ENCODE peak calls at places on chromosomes 7 and 10, in ten cellular contexts. I is esophagus squamous epithelium, G is GM13977, J is body of pancreas, U is heart right ventricle, Y is fibroblast of pulmonary artery, Q is brain microvascular endothelial cell, E is HL-60, C is AG09319, N is Calu3. R is an unnamed sample.

GRCh38 chr7:117112640-117113039 is 159.3 kb downstream of the ST7 start:
- DNase-seq in Q (no peak), J (no peak), E (no peak), Y (no peak), I (no peak), C (no peak), N (no peak), U (no peak), G (no peak), R (no peak)

GRCh38 chr7:25359471-25360059 is 131.3 kb upstream of the NPVF start:
- DNase-seq in Q (no peak), N (no peak), C (no peak), Y (no peak), I (no peak), J (peak), G (no peak), U (no peak), E (no peak), R (no peak)

GRCh38 chr7:137606061-137606674 is 240.6 kb downstream of the DGKI start:
- DNase-seq in G (peak), U (no peak), Y (peak), N (no peak), C (peak), I (no peak), E (no peak), Q (no peak), J (no peak), R (no peak)

GRCh38 chr7:94129443-94130140 is 125.4 kb upstream of the BET1 start:
- DNase-seq in Y (peak), Q (peak), G (no peak), N (no peak), I (no peak), C (peak), E (no peak), J (no peak), U (no peak), R (no peak)

GRCh38 chr7:140674899-140675701 is 2.4 kb downstream of the ADCK2 start:
- DNase-seq in N (peak), E (peak), Q (peak), C (peak), U (no peak), J (peak), Y (peak), I (no peak), G (no peak), R (no peak)

GRCh38 chr7:104142147-104142546 is 65.7 kb downstream of the ORC5 start:
- DNase-seq in C (no peak), E (no peak), Q (no peak), Y (peak), I (no peak), G (no peak), N (no peak), U (no peak), J (no peak), R (no peak)

GRCh38 chr7:140672382-140673062 is at the start of gene ADCK2:
- DNase-seq in E (peak), Y (no peak), J (peak), U (peak), C (no peak), G (peak), I (no peak), Q (no peak), N (peak), R (peak)

GRCh38 chr10:30284860-30285594 is 64.1 kb downstream of the MTPAP start:
- DNase-seq in C (no peak), G (peak), J (no peak), Y (peak), N (peak), Q (peak), I (no peak), E (peak), U (no peak), R (peak)

GRCh38 chr7:8103282-8103681 is 134.7 kb downstream of the GLCCI1 start:
- DNase-seq in Q (no peak), J (no peak), E (no peak), C (no peak), G (no peak), Y (no peak), N (no peak), U (no peak), I (no peak), R (no peak)

GRCh38 chr10:127368937-127369336 is 172.5 kb upstream of the INSYN2A start:
- DNase-seq in N (no peak), E (no peak), G (no peak), Q (no peak), J (no peak), C (no peak), Y (no peak), U (no peak), I (no peak), R (no peak)

GRCh38 chr10:24721254-24722106 is 2.2 kb downstream of the ARHGAP21 start:
- DNase-seq in Q (no peak), E (no peak), C (no peak), U (peak), G (no peak), J (peak), N (peak), Y (peak), I (no peak), R (no peak)

GRCh38 chr7:148286150-148286549 is 304.4 kb upstream of the C7orf33 start:
- DNase-seq in Q (peak), I (no peak), Y (no peak), J (peak), U (no peak), E (no peak), C (no peak), G (no peak), N (peak), R (no peak)

GRCh38 chr10:64082083-64082482 is 560.9 kb downstream of the REEP3 start:
- DNase-seq in Q (no peak), E (no peak), U (no peak), G (no peak), J (no peak), I (no peak), C (no peak), Y (no peak), N (no peak), R (no peak)

GRCh38 chr10:101231092-101231491 is 1.8 kb upstream of the LBX1 start:
- DNase-seq in C (no peak), G (no peak), U (no peak), I (no peak), N (no peak), E (no peak), Y (no peak), Q (no peak), J (no peak), R (no peak)

GRCh38 chr10:17981766-17982380 is 30.2 kb downstream of the SLC39A12 start:
- DNase-seq in I (no peak), Q (peak), U (no peak), E (no peak), N (no peak), C (no peak), G (no peak), J (no peak), Y (peak), R (no peak)

GRCh38 chr10:112658900-112659328 is 211.9 kb downstream of the VTI1A start:
- DNase-seq in N (peak), I (no peak), E (no peak), U (no peak), G (no peak), Y (peak), C (no peak), J (no peak), Q (peak), R (no peak)

GRCh38 chr10:117519366-117519765 is 23.2 kb upstream of the EMX2 start:
- DNase-seq in J (no peak), I (no peak), Y (no peak), G (no peak), E (no peak), N (no peak), Q (no peak), U (no peak), C (no peak), R (no peak)

GRCh38 chr7:48098846-48099245 is 9.8 kb downstream of the UPP1 start:
- DNase-seq in I (no peak), C (no peak), J (no peak), Y (no peak), N (no peak), E (no peak), U (no peak), G (no peak), Q (no peak), R (no peak)

GRCh38 chr10:53325073-53325472 is 552.5 kb upstream of the MBL2 start:
- DNase-seq in Q (peak), J (no peak), I (no peak), G (no peak), N (no peak), U (no peak), E (no peak), Y (peak), C (no peak), R (no peak)

GRCh38 chr10:89625041-89625765 is 19.8 kb downstream of the PANK1 start:
- DNase-seq in E (no peak), Y (no peak), C (no peak), U (no peak), G (no peak), Q (peak), I (no peak), J (no peak), N (no peak), R (no peak)

GRCh38 chr7:50653997-50654425 is 88.8 kb upstream of the DDC start:
- DNase-seq in G (no peak), N (no peak), I (no peak), U (no peak), E (no peak), J (peak), C (no peak), Q (peak), Y (peak), R (no peak)

GRCh38 chr7:45131891-45132290 is 20.4 kb upstream of the TBRG4 start:
- DNase-seq in N (no peak), C (no peak), G (no peak), E (no peak), J (no peak), Q (no peak), U (no peak), Y (no peak), I (no peak), R (no peak)

GRCh38 chr10:131017566-131018285 is 293.8 kb downstream of the TCERG1L start:
- DNase-seq in Y (no peak), N (no peak), J (no peak), C (no peak), U (no peak), I (no peak), E (no peak), Q (no peak), G (no peak), R (no peak)

GRCh38 chr10:130013938-130014733 is 50.1 kb upstream of the EBF3 start:
- DNase-seq in G (no peak), N (no peak), U (no peak), E (no peak), C (no peak), J (no peak), Q (no peak), Y (no peak), I (no peak), R (no peak)

GRCh38 chr10:118595598-118596425 is at the start of gene PRLHR:
- DNase-seq in I (no peak), Q (peak), U (no peak), G (no peak), J (peak), Y (peak), C (no peak), N (peak), E (no peak), R (no peak)

DNA sequence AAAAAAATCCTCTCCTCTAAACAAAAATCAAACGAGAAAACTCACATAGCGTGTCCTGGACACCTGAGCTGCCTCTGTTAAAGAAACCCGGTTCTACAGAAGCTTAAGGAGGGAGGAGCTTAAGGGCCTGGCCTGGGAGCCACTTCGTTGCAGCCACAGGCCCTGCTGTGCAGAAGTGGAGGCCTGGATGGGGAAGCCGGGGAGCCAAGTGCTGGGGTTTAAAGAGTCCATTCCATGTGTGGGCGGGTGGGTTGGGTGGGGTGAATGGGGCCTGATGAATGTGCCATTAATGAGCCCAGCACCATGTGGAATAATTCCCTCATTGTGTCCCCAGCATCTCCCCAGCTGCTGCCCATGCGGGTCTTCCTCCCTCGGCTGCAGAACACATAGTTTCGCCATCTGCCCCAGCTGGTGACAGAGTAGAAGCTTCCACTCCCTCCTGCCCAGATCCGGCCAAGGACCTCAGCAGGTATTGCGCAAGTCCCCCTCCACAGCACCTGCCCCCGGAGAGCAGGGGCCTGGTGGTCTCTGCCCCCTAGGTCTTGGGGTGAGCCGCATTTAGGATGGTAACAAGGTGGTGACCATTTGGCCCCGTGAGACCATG is 127.8 kb upstream of the BTBD16 start:
- DNase-seq in E (peak), U (no peak), J (no peak), G (no peak), Q (no peak), Y (no peak), I (no peak), C (no peak), N (no peak), R (no peak)
- TF ChIP-seq CTCF in E (no peak), U (no peak), J (no peak), G (no peak), Q (no peak), Y (no peak), I (no peak), C (no peak), N (no peak), R (no peak)

GRCh38 chr7:52168085-52168484 is 851.5 kb upstream of the COBL start:
- DNase-seq in Y (no peak), Q (no peak), E (no peak), I (no peak), N (no peak), U (no peak), C (no peak), G (no peak), J (no peak), R (no peak)
- TF ChIP-seq CTCF in Y (no peak), Q (peak), E (no peak), I (no peak), N (no peak), U (no peak), C (no peak), G (peak), J (no peak), R (no peak)

DNA sequence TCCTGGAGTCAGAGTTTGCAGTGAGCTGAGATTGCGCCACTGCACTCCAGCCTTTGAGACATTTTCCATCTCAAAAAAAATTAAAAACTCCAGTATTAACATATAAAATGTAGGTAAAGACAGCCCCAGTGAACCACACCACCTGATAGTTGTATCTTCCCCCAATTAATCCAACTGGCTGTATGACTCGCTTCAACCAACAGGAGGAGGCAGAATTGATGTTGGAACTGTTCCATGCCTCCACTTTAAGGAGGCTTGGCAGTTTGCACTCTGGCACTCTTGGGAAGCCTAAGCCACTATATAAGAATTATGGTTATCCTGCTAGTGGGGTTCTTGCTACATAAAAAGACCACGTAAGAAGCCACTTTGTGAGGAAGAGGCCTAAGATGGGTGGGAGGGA is 72.7 kb downstream of the STK17A start:
- DNase-seq in Q (no peak), E (no peak), G (no peak), J (no peak), Y (no peak), N (no peak), U (no peak), I (no peak), C (no peak), R (no peak)
- TF ChIP-seq CTCF in Q (no peak), E (no peak), G (no peak), J (no peak), Y (no peak), N (no peak), U (no peak), I (no peak), C (no peak), R (no peak)

GRCh38 chr7:66296-66695 is 126.1 kb upstream of the FAM20C start:
- DNase-seq in Q (no peak), G (no peak), U (no peak), I (no peak), J (no peak), Y (no peak), N (no peak), E (no peak), C (no peak), R (no peak)

GRCh38 chr7:65554-65953 is 126.8 kb upstream of the FAM20C start:
- DNase-seq in C (no peak), Y (peak), G (no peak), J (peak), E (no peak), Q (no peak), N (no peak), I (no peak), U (no peak), R (no peak)

GRCh38 chr7:67738-68395 is 124.5 kb upstream of the FAM20C start:
- DNase-seq in N (no peak), Y (no peak), C (no peak), J (no peak), E (no peak), U (no peak), G (no peak), Q (no peak), I (no peak), R (no peak)

GRCh38 chr7:66741-67140 is 125.6 kb upstream of the FAM20C start:
- DNase-seq in I (no peak), N (no peak), E (no peak), C (no peak), J (no peak), G (no peak), Q (no peak), Y (no peak), U (no peak), R (no peak)

GRCh38 chr7:68629-69028 is 123.7 kb upstream of the FAM20C start:
- DNase-seq in C (peak), Q (no peak), I (no peak), N (no peak), J (peak), E (no peak), G (no peak), Y (peak), U (no peak), R (no peak)
- TF ChIP-seq CTCF in C (peak), Q (peak), I (peak), N (no peak), J (no peak), E (no peak), G (no peak), Y (peak), U (no peak), R (no peak)

GRCh38 chr10:69124558-69125121 is 662 bp downstream of the VPS26A start:
- DNase-seq in C (peak), U (peak), I (no peak), N (peak), Q (peak), G (peak), J (peak), Y (peak), E (peak), R (peak)

GRCh38 chr10:69123747-69124557 is at the start of gene VPS26A:
- DNase-seq in J (peak), Y (peak), Q (peak), N (peak), C (peak), U (peak), I (peak), G (peak), E (peak), R (peak)

GRCh38 chr10:69125554-69125953 is 1.6 kb downstream of the VPS26A start:
- DNase-seq in Y (no peak), J (no peak), Q (no peak), N (no peak), U (no peak), E (no peak), G (no peak), I (no peak), C (no peak), R (no peak)

GRCh38 chr10:69119896-69120295 is 4.1 kb upstream of the VPS26A start:
- DNase-seq in Q (no peak), I (no peak), E (no peak), C (no peak), U (no peak), N (no peak), G (no peak), Y (no peak), J (no peak), R (no peak)

DNA sequence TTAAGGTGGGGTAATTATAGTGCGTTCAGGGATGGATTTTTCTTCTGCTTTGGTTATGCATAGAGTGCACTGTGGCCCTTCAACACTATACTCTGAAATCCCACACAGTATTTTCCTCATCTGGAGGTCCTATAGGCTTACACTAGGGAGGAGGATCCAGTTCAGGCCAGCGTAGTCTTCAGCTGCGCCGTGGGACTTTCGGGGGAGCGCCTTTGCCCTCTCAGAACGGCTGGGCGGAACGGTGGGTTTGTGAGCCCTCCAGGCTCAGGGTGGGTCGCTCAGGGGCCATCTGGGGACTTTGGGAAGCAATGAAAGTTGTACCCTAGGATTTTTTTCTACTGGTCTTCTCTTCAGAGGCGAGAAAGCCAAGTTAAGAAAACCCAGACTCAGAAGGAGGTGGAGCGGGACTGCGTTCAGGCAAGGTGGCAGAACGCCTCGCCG is 652 bp upstream of the VPS26A start:
- DNase-seq in C (peak), Q (peak), Y (peak), N (no peak), G (no peak), I (no peak), J (peak), E (no peak), U (no peak), R (peak)
- TF ChIP-seq CTCF in C (peak), Q (peak), Y (peak), N (peak), G (no peak), I (no peak), J (no peak), E (no peak), U (no peak), R (no peak)

GRCh38 chr7:115511330-115511729 is 519.2 kb downstream of the TFEC start:
- DNase-seq in Q (no peak), E (no peak), I (no peak), C (no peak), N (peak), J (no peak), U (no peak), G (no peak), Y (no peak), R (no peak)
- TF ChIP-seq CTCF in Q (no peak), E (no peak), I (no peak), C (no peak), N (no peak), J (no peak), U (no peak), G (no peak), Y (no peak), R (no peak)

GRCh38 chr7:22430457-22430856 is 69.5 kb downstream of the STEAP1B start:
- DNase-seq in G (no peak), J (no peak), U (no peak), I (no peak), C (no peak), Q (peak), N (no peak), E (no peak), Y (peak), R (no peak)

GRCh38 chr7:22432203-22432718 is 67.7 kb downstream of the STEAP1B start:
- DNase-seq in I (no peak), E (no peak), Q (no peak), J (no peak), G (no peak), Y (no peak), N (no peak), C (no peak), U (no peak), R (no peak)

GRCh38 chr7:22435105-22435504 is 64.9 kb downstream of the STEAP1B start:
- DNase-seq in U (no peak), G (peak), I (no peak), Y (no peak), C (no peak), E (no peak), N (no peak), Q (no peak), J (no peak), R (peak)

GRCh38 chr7:22435720-22436119 is 64.3 kb downstream of the STEAP1B start:
- DNase-seq in N (no peak), I (no peak), Q (no peak), C (no peak), U (no peak), E (no peak), Y (no peak), G (no peak), J (no peak), R (no peak)

GRCh38 chr7:22433710-22434460 is 66.1 kb downstream of the STEAP1B start:
- DNase-seq in N (peak), U (peak), E (no peak), G (no peak), I (no peak), J (no peak), Y (peak), C (no peak), Q (peak), R (no peak)
- TF ChIP-seq CTCF in N (peak), U (no peak), E (no peak), G (no peak), I (no peak), J (no peak), Y (no peak), C (no peak), Q (peak), R (no peak)

GRCh38 chr7:33423646-33424020 is 294.3 kb downstream of the BBS9 start:
- DNase-seq in J (no peak), N (peak), C (no peak), Q (no peak), E (no peak), Y (peak), G (peak), I (no peak), U (no peak), R (peak)
- TF ChIP-seq CTCF in J (no peak), N (peak), C (no peak), Q (peak), E (peak), Y (peak), G (peak), I (peak), U (no peak), R (peak)

GRCh38 chr10:61902448-61903183 is 1.1 kb downstream of the ARID5B start:
- DNase-seq in G (peak), Q (peak), N (peak), J (peak), C (no peak), I (no peak), U (no peak), Y (peak), E (peak), R (peak)
- TF ChIP-seq CTCF in G (peak), Q (peak), N (no peak), J (no peak), C (peak), I (no peak), U (no peak), Y (peak), E (no peak), R (peak)

R was measured in GM10248.